ENCODE peak calls at places on chromosomes 16 and 17, in four cellular contexts. One of them, this sample, is unnamed. For H3K4me1, the result is how much of the 10 kb centered on the place peaks cover.

GRCh38 chr16:73170587-73170986 is 122.7 kb upstream of the ZFHX3 start:
- DNase-seq in neural progenitor cell: no peak
- DNase-seq in GM23338: no peak
- DNase-seq in HCT116: no peak
- DNase-seq in this sample: no peak

GRCh38 chr16:35750157-35750689 is 2290.8 kb downstream of the TP53TG3F start:
- DNase-seq in neural progenitor cell: no peak
- DNase-seq in HCT116: no peak
- DNase-seq in GM23338: no peak
- DNase-seq in this sample: no peak

GRCh38 chr17:44351464-44351863 is 6.4 kb downstream of the GRN start:
- DNase-seq in GM23338: no peak
- DNase-seq in HCT116: no peak
- DNase-seq in neural progenitor cell: no peak
- DNase-seq in this sample: no peak

GRCh38 chr17:64781394-64781793 is 119.3 kb upstream of the SMURF2 start:
- DNase-seq in neural progenitor cell: peak
- DNase-seq in GM23338: peak
- DNase-seq in HCT116: no peak
- DNase-seq in this sample: peak

GRCh38 chr17:41530062-41531048 is 2.2 kb upstream of the KRT19 start:
- DNase-seq in HCT116: peak
- DNase-seq in GM23338: no peak
- DNase-seq in neural progenitor cell: no peak
- DNase-seq in this sample: peak

GRCh38 chr17:1511756-1512321 is 4.6 kb downstream of the INPP5K start:
- DNase-seq in neural progenitor cell: peak
- DNase-seq in HCT116: no peak
- DNase-seq in GM23338: no peak
- DNase-seq in this sample: no peak

GRCh38 chr17:43031666-43032065 is 6.6 kb downstream of the RND2 start:
- DNase-seq in neural progenitor cell: no peak
- DNase-seq in HCT116: no peak
- DNase-seq in GM23338: no peak
- DNase-seq in this sample: no peak

GRCh38 chr16:7101054-7101453 is 231.6 kb upstream of the RBFOX1 start:
- DNase-seq in neural progenitor cell: no peak
- DNase-seq in HCT116: no peak
- DNase-seq in GM23338: no peak
- DNase-seq in this sample: no peak

GRCh38 chr17:29107933-29108805 is 65.2 kb downstream of the PIPOX start:
- DNase-seq in GM23338: no peak
- DNase-seq in HCT116: peak
- DNase-seq in neural progenitor cell: no peak
- DNase-seq in this sample: peak

GRCh38 chr17:17989081-17989480 is 16.4 kb downstream of the DRC3 start:
- DNase-seq in GM23338: no peak
- DNase-seq in neural progenitor cell: no peak
- DNase-seq in HCT116: no peak
- DNase-seq in this sample: no peak

GRCh38 chr16:79316004-79316458 is 284.5 kb downstream of the MAF start:
- DNase-seq in HCT116: no peak
- DNase-seq in GM23338: no peak
- DNase-seq in neural progenitor cell: no peak
- DNase-seq in this sample: no peak

GRCh38 chr16:3049921-3050481 is 3.6 kb downstream of the MMP25 start:
- DNase-seq in neural progenitor cell: no peak
- DNase-seq in GM23338: no peak
- DNase-seq in HCT116: no peak
- DNase-seq in this sample: no peak

GRCh38 chr17:6043405-6043804 is 26.8 kb upstream of the WSCD1 start:
- DNase-seq in neural progenitor cell: no peak
- DNase-seq in HCT116: no peak
- DNase-seq in GM23338: no peak
- DNase-seq in this sample: no peak

GRCh38 chr16:1992475-1993292 is 2.9 kb downstream of the SYNGR3 start:
- DNase-seq in HCT116: no peak
- DNase-seq in neural progenitor cell: peak
- DNase-seq in GM23338: peak
- DNase-seq in this sample: no peak

GRCh38 chr17:80471922-80472321 is 4.5 kb downstream of the NPTX1 start:
- DNase-seq in GM23338: no peak
- DNase-seq in neural progenitor cell: no peak
- DNase-seq in HCT116: no peak
- DNase-seq in this sample: no peak

GRCh38 chr17:44655983-44656700 is at the start of gene MEIOC:
- DNase-seq in neural progenitor cell: peak
- DNase-seq in GM23338: peak
- DNase-seq in HCT116: no peak
- DNase-seq in this sample: peak

GRCh38 chr17:36000730-36001108 is 634 bp downstream of the CCL15 start:
- DNase-seq in neural progenitor cell: no peak
- DNase-seq in HCT116: no peak
- DNase-seq in GM23338: no peak
- DNase-seq in this sample: peak

GRCh38 chr16:9034056-9034455 is 57.4 kb upstream of the HAPSTR1 start:
- DNase-seq in HCT116: no peak
- DNase-seq in GM23338: no peak
- DNase-seq in neural progenitor cell: no peak
- DNase-seq in this sample: no peak

GRCh38 chr16:50594332-50595260 is 46.4 kb downstream of the NKD1 start:
- DNase-seq in neural progenitor cell: no peak
- DNase-seq in HCT116: no peak
- DNase-seq in GM23338: no peak
- DNase-seq in this sample: no peak

GRCh38 chr16:2776500-2777139 is 460 bp downstream of the ELOB start:
- DNase-seq in neural progenitor cell: peak
- DNase-seq in HCT116: no peak
- DNase-seq in GM23338: peak
- DNase-seq in this sample: peak

GRCh38 chr16:59021751-59022150 is 287.6 kb upstream of the GOT2 start:
- DNase-seq in neural progenitor cell: no peak
- DNase-seq in HCT116: no peak
- DNase-seq in GM23338: no peak
- DNase-seq in this sample: no peak

GRCh38 chr17:79851461-79851817 is 12.2 kb upstream of the CBX4 start:
- DNase-seq in GM23338: no peak
- DNase-seq in neural progenitor cell: no peak
- DNase-seq in HCT116: peak
- DNase-seq in this sample: no peak

GRCh38 chr17:75652934-75653549 is 13.9 kb downstream of the RECQL5 start:
- DNase-seq in GM23338: peak
- DNase-seq in neural progenitor cell: peak
- DNase-seq in HCT116: no peak
- DNase-seq in this sample: peak

GRCh38 chr17:37673386-37673785 is 30.1 kb upstream of the DDX52 start:
- DNase-seq in neural progenitor cell: no peak
- DNase-seq in HCT116: no peak
- DNase-seq in GM23338: no peak
- DNase-seq in this sample: no peak

GRCh38 chr17:37678036-37678435 is 34.8 kb upstream of the DDX52 start:
- DNase-seq in GM23338: no peak
- DNase-seq in HCT116: no peak
- DNase-seq in neural progenitor cell: no peak
- DNase-seq in this sample: no peak

GRCh38 chr17:37674511-37674910 is 31.3 kb upstream of the DDX52 start:
- DNase-seq in GM23338: no peak
- DNase-seq in HCT116: no peak
- DNase-seq in neural progenitor cell: no peak
- DNase-seq in this sample: no peak

GRCh38 chr17:37672545-37673078 is 29.4 kb upstream of the DDX52 start:
- DNase-seq in neural progenitor cell: no peak
- DNase-seq in HCT116: no peak
- DNase-seq in GM23338: no peak
- DNase-seq in this sample: no peak

GRCh38 chr17:37676115-37676925 is 33.1 kb upstream of the DDX52 start:
- DNase-seq in neural progenitor cell: no peak
- DNase-seq in GM23338: no peak
- DNase-seq in HCT116: no peak
- DNase-seq in this sample: peak
- H3K4me1 ChIP-seq in neural progenitor cell: under half
- H3K4me1 ChIP-seq in GM23338: under half
- H3K4me1 ChIP-seq in HCT116: under half
- H3K4me1 ChIP-seq in this sample: under half

DNA sequence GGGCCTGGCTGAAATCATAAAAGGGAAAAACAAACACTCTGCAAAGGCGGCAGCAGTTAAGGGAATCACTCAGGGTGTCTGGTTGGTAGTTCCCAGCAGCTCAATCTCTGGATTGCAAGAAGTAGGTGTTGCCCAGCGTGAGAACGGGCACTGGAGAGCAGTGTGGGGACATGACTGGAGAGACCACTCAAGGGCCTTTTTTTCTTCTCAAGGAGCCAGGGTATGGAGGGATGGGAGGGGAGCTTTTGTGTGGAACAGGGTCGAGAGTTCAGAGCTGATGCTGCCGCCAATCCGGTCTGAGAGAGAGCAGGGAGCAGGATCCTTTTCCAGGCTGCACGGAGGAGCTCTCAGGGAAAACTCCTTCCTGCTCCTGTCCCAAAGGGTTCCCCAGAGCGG is 15.2 kb downstream of the SCNN1B start:
- DNase-seq in neural progenitor cell: no peak
- DNase-seq in GM23338: no peak
- DNase-seq in HCT116: no peak
- DNase-seq in this sample: no peak
- H3K27ac ChIP-seq in neural progenitor cell: no peak
- H3K27ac ChIP-seq in GM23338: no peak
- H3K27ac ChIP-seq in HCT116: no peak
- H3K27ac ChIP-seq in this sample: no peak

GRCh38 chr16:66608241-66609138 is 4.0 kb downstream of the CMTM3 start:
- DNase-seq in neural progenitor cell: peak
- DNase-seq in HCT116: peak
- DNase-seq in GM23338: peak
- DNase-seq in this sample: peak

GRCh38 chr16:66606000-66606751 is 1.7 kb downstream of the CMTM3 start:
- DNase-seq in HCT116: no peak
- DNase-seq in GM23338: no peak
- DNase-seq in neural progenitor cell: no peak
- DNase-seq in this sample: no peak

GRCh38 chr16:66603537-66604375 is 748 bp upstream of the CMTM3 start:
- DNase-seq in neural progenitor cell: peak
- DNase-seq in HCT116: no peak
- DNase-seq in GM23338: peak
- DNase-seq in this sample: peak

GRCh38 chr16:66604376-66605176 is at the start of gene CMTM3:
- DNase-seq in GM23338: peak
- DNase-seq in neural progenitor cell: peak
- DNase-seq in HCT116: peak
- DNase-seq in this sample: peak

GRCh38 chr16:66605177-66605999 is 884 bp downstream of the CMTM3 start:
- DNase-seq in GM23338: peak
- DNase-seq in neural progenitor cell: peak
- DNase-seq in HCT116: no peak
- DNase-seq in this sample: peak
- TF ChIP-seq EZH2phosphoT487 in GM23338: no peak
- TF ChIP-seq EZH2phosphoT487 in neural progenitor cell: no peak
- TF ChIP-seq EZH2phosphoT487 in HCT116: no peak
- TF ChIP-seq EZH2phosphoT487 in this sample: no peak

GRCh38 chr16:68072038-68072695 is 13.0 kb upstream of the NFATC3 start:
- DNase-seq in HCT116: no peak
- DNase-seq in neural progenitor cell: no peak
- DNase-seq in GM23338: no peak
- DNase-seq in this sample: peak

GRCh38 chr16:68073902-68074760 is 11.0 kb upstream of the NFATC3 start:
- DNase-seq in GM23338: no peak
- DNase-seq in HCT116: no peak
- DNase-seq in neural progenitor cell: no peak
- DNase-seq in this sample: no peak

GRCh38 chr16:68076560-68076959 is 8.6 kb upstream of the NFATC3 start:
- DNase-seq in GM23338: no peak
- DNase-seq in HCT116: no peak
- DNase-seq in neural progenitor cell: no peak
- DNase-seq in this sample: no peak

GRCh38 chr16:68075980-68076379 is 9.2 kb upstream of the NFATC3 start:
- DNase-seq in HCT116: no peak
- DNase-seq in neural progenitor cell: no peak
- DNase-seq in GM23338: no peak
- DNase-seq in this sample: no peak

GRCh38 chr16:68074850-68075249 is 10.3 kb upstream of the NFATC3 start:
- DNase-seq in neural progenitor cell: no peak
- DNase-seq in HCT116: no peak
- DNase-seq in GM23338: no peak
- DNase-seq in this sample: no peak
- H3K4me1 ChIP-seq in neural progenitor cell: under half
- H3K4me1 ChIP-seq in HCT116: under half
- H3K4me1 ChIP-seq in GM23338: under half
- H3K4me1 ChIP-seq in this sample: under half

This sample was measured in hepatocyte.